ENCODE peak calls at places on chromosomes 2 and 18, in ten cellular contexts. C, P, X, K, Y, M, V, U, E and Q are unnamed samples.

GRCh38 chr2:119659601-119660342 is 19.2 kb upstream of the TMEM177 start:
- DNase-seq in V (peak; percentile 26), K (peak; percentile 62), X (peak; percentile 25), Y (no peak), E (peak; percentile 57), M (peak; percentile 61), C (no peak), P (peak; percentile 50), U (no peak), Q (peak; percentile 47)

GRCh38 chr2:218229851-218230250 is 12.9 kb downstream of the ARPC2 start:
- DNase-seq in V (no peak), C (no peak), M (peak; percentile 41), Y (no peak), P (peak; percentile 47), E (peak; percentile 13), K (no peak), X (no peak), U (no peak), Q (no peak)

GRCh38 chr2:95273911-95274290 is 348 bp upstream of the PROM2 start:
- DNase-seq in V (no peak), C (peak; percentile 61), K (no peak), U (no peak), E (no peak), Y (no peak), M (no peak), X (no peak), P (no peak), Q (no peak)

GRCh38 chr2:28543316-28544068 is 47.6 kb downstream of the PLB1 start:
- DNase-seq in V (no peak), M (peak; percentile 29), K (no peak), U (no peak), X (no peak), P (no peak), E (no peak), Y (no peak), C (no peak), Q (no peak)

GRCh38 chr2:18178736-18179349 is 300.4 kb downstream of the KCNS3 start:
- DNase-seq in M (peak; percentile 65), V (no peak), U (peak; percentile 53), Y (no peak), P (peak; percentile 79), C (no peak), X (no peak), E (peak; percentile 52), K (peak; percentile 79), Q (peak; percentile 35)

GRCh38 chr18:61531891-61532290 is 198.7 kb downstream of the CDH20 start:
- DNase-seq in V (no peak), K (no peak), E (no peak), Y (no peak), X (no peak), M (no peak), C (no peak), U (no peak), P (no peak), Q (no peak)

GRCh38 chr2:171960570-171960969 is 38.3 kb downstream of the HAT1 start:
- DNase-seq in U (no peak), K (no peak), X (no peak), P (no peak), Y (no peak), M (no peak), V (no peak), C (no peak), E (peak; percentile 16), Q (no peak)

GRCh38 chr2:65465124-65465523 is 32.7 kb upstream of the SPRED2 start:
- DNase-seq in M (peak; percentile 27), Y (no peak), P (no peak), V (no peak), C (no peak), X (no peak), E (no peak), K (no peak), U (peak; percentile 66), Q (no peak)

GRCh38 chr2:66574701-66575624 is 140.0 kb downstream of the MEIS1 start:
- DNase-seq in U (peak; percentile 88), K (peak; percentile 94), V (no peak), Y (no peak), M (peak; percentile 90), X (peak; percentile 67), E (peak; percentile 82), P (peak; percentile 77), C (no peak), Q (peak; percentile 45)

GRCh38 chr18:13630869-13631268 is 95.5 kb downstream of the FAM210A start:
- DNase-seq in V (no peak), Y (no peak), C (no peak), P (no peak), X (no peak), K (no peak), U (no peak), E (no peak), M (no peak), Q (no peak)

GRCh38 chr18:8800041-8800441 is 94.7 kb downstream of the MTCL1 start:
- DNase-seq in E (no peak), C (no peak), P (no peak), V (no peak), X (no peak), Y (no peak), U (peak; percentile 92), K (no peak), M (peak; percentile 91), Q (no peak)

GRCh38 chr18:53422896-53423295 is 801.6 kb downstream of the MBD2 start:
- DNase-seq in C (no peak), P (no peak), Y (no peak), V (no peak), M (no peak), U (no peak), K (no peak), E (no peak), X (no peak), Q (no peak)

GRCh38 chr2:167925775-167926174 is 321.6 kb downstream of the STK39 start:
- DNase-seq in C (no peak), Y (no peak), U (no peak), P (no peak), X (no peak), V (no peak), K (no peak), M (no peak), E (no peak), Q (no peak)

GRCh38 chr2:180728928-180729559 is 251.4 kb upstream of the UBE2E3 start:
- DNase-seq in U (peak; percentile 93), X (no peak), E (no peak), P (peak; percentile 90), K (no peak), Y (no peak), M (peak; percentile 95), V (no peak), C (no peak), Q (no peak)

GRCh38 chr2:85826990-85827878 is 61.6 kb downstream of the ST3GAL5 start:
- DNase-seq in M (peak; percentile 88), C (peak; percentile 87), E (peak; percentile 87), U (peak; percentile 43), V (peak; percentile 81), K (peak; percentile 87), X (peak; percentile 65), P (peak; percentile 73), Y (peak; percentile 64), Q (peak; percentile 78)

DNA sequence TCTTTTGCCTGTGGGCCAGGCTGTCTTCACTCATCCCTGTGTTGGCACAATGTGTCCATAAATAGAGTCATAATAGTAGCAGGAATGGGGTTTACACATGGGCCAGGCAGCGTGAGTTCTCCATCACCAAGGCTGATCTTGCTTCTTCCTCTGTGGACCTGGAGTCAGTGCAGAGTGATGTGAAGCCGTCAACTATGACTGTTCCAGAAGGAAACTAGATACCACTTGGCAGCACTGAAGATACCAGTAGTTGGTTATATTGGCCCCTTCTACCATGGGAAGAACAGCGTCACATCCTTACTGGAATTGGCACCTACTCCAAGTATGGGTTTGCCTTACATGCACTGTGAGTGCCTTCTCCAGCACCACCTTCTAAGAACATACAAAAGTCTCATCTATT is 30.2 kb downstream of the COPS8 start:
- DNase-seq in E (no peak), Y (no peak), V (no peak), X (no peak), P (no peak), K (no peak), C (no peak), M (no peak), U (no peak), Q (no peak)
- H3K27me3 ChIP-seq in E (no peaks in the 10 kb centered on the region), Y (no peaks in the 10 kb centered on the region), V (no peaks in the 10 kb centered on the region), X (no peaks in the 10 kb centered on the region), P (no peaks in the 10 kb centered on the region), K (no peaks in the 10 kb centered on the region), C (no peaks in the 10 kb centered on the region), M (no peaks in the 10 kb centered on the region), U (no peaks in the 10 kb centered on the region), Q (no peaks in the 10 kb centered on the region)

GRCh38 chr2:96528680-96529375 is 7.7 kb upstream of the ARID5A start:
- DNase-seq in U (no peak), K (no peak), X (no peak), C (peak; percentile 65), Y (no peak), P (no peak), E (no peak), V (no peak), M (no peak), Q (no peak)
- H3K27me3 ChIP-seq in U (peaks cover 2% of the 10 kb centered on the region), K (peaks cover 72% of the 10 kb centered on the region), X (no peaks in the 10 kb centered on the region), C (no peaks in the 10 kb centered on the region), Y (no peaks in the 10 kb centered on the region), P (no peaks in the 10 kb centered on the region), E (no peaks in the 10 kb centered on the region), V (no peaks in the 10 kb centered on the region), M (no peaks in the 10 kb centered on the region), Q (no peaks in the 10 kb centered on the region)

GRCh38 chr2:88855620-88856408 is 164.3 kb downstream of the RPIA start:
- DNase-seq in C (no peak), U (no peak), E (no peak), V (no peak), X (no peak), Y (no peak), P (no peak), K (no peak), M (no peak), Q (no peak)

GRCh38 chr2:88857274-88857741 is 165.8 kb downstream of the RPIA start:
- DNase-seq in Y (no peak), U (no peak), V (no peak), K (no peak), X (no peak), E (no peak), M (no peak), P (no peak), C (no peak), Q (no peak)

GRCh38 chr2:88856409-88857135 is 165.1 kb downstream of the RPIA start:
- DNase-seq in E (no peak), C (no peak), P (no peak), X (no peak), M (no peak), U (no peak), Y (no peak), V (no peak), K (no peak), Q (no peak)

GRCh38 chr2:88859461-88859860 is 168.0 kb downstream of the RPIA start:
- DNase-seq in E (no peak), V (no peak), Y (no peak), C (no peak), P (no peak), M (no peak), K (no peak), X (no peak), U (no peak), Q (no peak)

GRCh38 chr2:88857951-88858406 is 166.5 kb downstream of the RPIA start:
- DNase-seq in U (peak; percentile 25), K (no peak), Y (no peak), X (peak; percentile 28), C (no peak), P (no peak), M (no peak), V (no peak), E (no peak), Q (no peak)
- H3K27me3 ChIP-seq in U (no peaks in the 10 kb centered on the region), K (no peaks in the 10 kb centered on the region), Y (no peaks in the 10 kb centered on the region), X (no peaks in the 10 kb centered on the region), C (no peaks in the 10 kb centered on the region), P (peaks cover 81% of the 10 kb centered on the region), M (no peaks in the 10 kb centered on the region), V (no peaks in the 10 kb centered on the region), E (peaks cover 5% of the 10 kb centered on the region), Q (no peaks in the 10 kb centered on the region)

GRCh38 chr2:6914829-6915228 is 2.4 kb upstream of the RNF144A start:
- DNase-seq in E (peak; percentile 56), X (no peak), P (peak; percentile 97), Y (no peak), V (no peak), K (no peak), M (peak; percentile 54), C (no peak), U (peak; percentile 44), Q (no peak)
- H3K27me3 ChIP-seq in E (no peaks in the 10 kb centered on the region), X (no peaks in the 10 kb centered on the region), P (no peaks in the 10 kb centered on the region), Y (no peaks in the 10 kb centered on the region), V (no peaks in the 10 kb centered on the region), K (peaks cover 48% of the 10 kb centered on the region), M (peaks cover 3% of the 10 kb centered on the region), C (no peaks in the 10 kb centered on the region), U (peaks cover 3% of the 10 kb centered on the region), Q (no peaks in the 10 kb centered on the region)